ENCODE peak calls at places on chromosome 14, in eight cellular contexts. One of them, this sample, is unnamed.

GRCh38 chr14:89773151-89773550 is 181.4 kb downstream of the EFCAB11 start:
- DNase-seq in OCI-LY7: peak; percentile 86
- DNase-seq in esophagus squamous epithelium: no peak
- DNase-seq in transverse colon: no peak
- DNase-seq in GM23248: no peak
- DNase-seq in CD8-positive, alpha-beta memory T cell: no peak
- DNase-seq in tibial artery: no peak
- DNase-seq in kidney epithelial cell: no peak
- DNase-seq in this sample: no peak

GRCh38 chr14:41604793-41605534 is 1.7 kb upstream of the LRFN5 start:
- DNase-seq in OCI-LY7: no peak
- DNase-seq in esophagus squamous epithelium: no peak
- DNase-seq in transverse colon: no peak
- DNase-seq in GM23248: peak; percentile 88
- DNase-seq in CD8-positive, alpha-beta memory T cell: no peak
- DNase-seq in tibial artery: no peak
- DNase-seq in kidney epithelial cell: no peak
- DNase-seq in this sample: no peak

GRCh38 chr14:104293851-104294627 is 155.7 kb downstream of the KIF26A start:
- DNase-seq in OCI-LY7: peak; percentile 23
- DNase-seq in esophagus squamous epithelium: no peak
- DNase-seq in transverse colon: peak; percentile 38
- DNase-seq in GM23248: peak; percentile 4
- DNase-seq in CD8-positive, alpha-beta memory T cell: no peak
- DNase-seq in tibial artery: peak; percentile 10
- DNase-seq in kidney epithelial cell: no peak
- DNase-seq in this sample: no peak

GRCh38 chr14:96274122-96274910 is 18.3 kb downstream of the BDKRB1 start:
- DNase-seq in OCI-LY7: no peak
- DNase-seq in esophagus squamous epithelium: no peak
- DNase-seq in transverse colon: no peak
- DNase-seq in GM23248: peak; percentile 89
- DNase-seq in CD8-positive, alpha-beta memory T cell: no peak
- DNase-seq in tibial artery: no peak
- DNase-seq in kidney epithelial cell: no peak
- DNase-seq in this sample: no peak

GRCh38 chr14:77043177-77043983 is 14.9 kb upstream of the IRF2BPL start:
- DNase-seq in OCI-LY7: no peak
- DNase-seq in esophagus squamous epithelium: no peak
- DNase-seq in transverse colon: no peak
- DNase-seq in GM23248: peak; percentile 95
- DNase-seq in CD8-positive, alpha-beta memory T cell: peak; percentile 43
- DNase-seq in tibial artery: peak; percentile 57
- DNase-seq in kidney epithelial cell: no peak
- DNase-seq in this sample: peak; percentile 59

GRCh38 chr14:21267886-21268611 is 1.2 kb downstream of the HNRNPC start:
- DNase-seq in OCI-LY7: peak; percentile 22
- DNase-seq in esophagus squamous epithelium: no peak
- DNase-seq in transverse colon: no peak
- DNase-seq in GM23248: peak; percentile 63
- DNase-seq in CD8-positive, alpha-beta memory T cell: no peak
- DNase-seq in tibial artery: no peak
- DNase-seq in kidney epithelial cell: peak; percentile 65
- DNase-seq in this sample: no peak

GRCh38 chr14:77872971-77873370 is 73.1 kb downstream of the ADCK1 start:
- DNase-seq in OCI-LY7: no peak
- DNase-seq in esophagus squamous epithelium: no peak
- DNase-seq in transverse colon: no peak
- DNase-seq in GM23248: no peak
- DNase-seq in CD8-positive, alpha-beta memory T cell: no peak
- DNase-seq in tibial artery: no peak
- DNase-seq in kidney epithelial cell: no peak
- DNase-seq in this sample: no peak

GRCh38 chr14:95334044-95334443 is 14.3 kb upstream of the CLMN start:
- DNase-seq in OCI-LY7: no peak
- DNase-seq in esophagus squamous epithelium: no peak
- DNase-seq in transverse colon: no peak
- DNase-seq in GM23248: no peak
- DNase-seq in CD8-positive, alpha-beta memory T cell: no peak
- DNase-seq in tibial artery: no peak
- DNase-seq in kidney epithelial cell: no peak
- DNase-seq in this sample: no peak

GRCh38 chr14:95302667-95303066 is 17.0 kb downstream of the CLMN start:
- DNase-seq in OCI-LY7: peak; percentile 29
- DNase-seq in esophagus squamous epithelium: no peak
- DNase-seq in transverse colon: no peak
- DNase-seq in GM23248: no peak
- DNase-seq in CD8-positive, alpha-beta memory T cell: no peak
- DNase-seq in tibial artery: no peak
- DNase-seq in kidney epithelial cell: no peak
- DNase-seq in this sample: no peak

GRCh38 chr14:24431569-24432258 is 2.0 kb downstream of the KHNYN start:
- DNase-seq in OCI-LY7: peak; percentile 95
- DNase-seq in esophagus squamous epithelium: peak; percentile 56
- DNase-seq in transverse colon: peak; percentile 94
- DNase-seq in GM23248: peak; percentile 97
- DNase-seq in CD8-positive, alpha-beta memory T cell: peak; percentile 83
- DNase-seq in tibial artery: peak; percentile 89
- DNase-seq in kidney epithelial cell: peak; percentile 69
- DNase-seq in this sample: peak; percentile 89

GRCh38 chr14:24430143-24430681 is 458 bp downstream of the KHNYN start:
- DNase-seq in OCI-LY7: peak; percentile 51
- DNase-seq in esophagus squamous epithelium: no peak
- DNase-seq in transverse colon: peak; percentile 82
- DNase-seq in GM23248: peak; percentile 91
- DNase-seq in CD8-positive, alpha-beta memory T cell: peak; percentile 49
- DNase-seq in tibial artery: peak; percentile 79
- DNase-seq in kidney epithelial cell: no peak
- DNase-seq in this sample: peak; percentile 59

GRCh38 chr14:24434676-24435075 is 4.9 kb downstream of the KHNYN start:
- DNase-seq in OCI-LY7: no peak
- DNase-seq in esophagus squamous epithelium: no peak
- DNase-seq in transverse colon: no peak
- DNase-seq in GM23248: no peak
- DNase-seq in CD8-positive, alpha-beta memory T cell: no peak
- DNase-seq in tibial artery: no peak
- DNase-seq in kidney epithelial cell: no peak
- DNase-seq in this sample: no peak

GRCh38 chr14:24430682-24431568 is 1.2 kb downstream of the KHNYN start:
- DNase-seq in OCI-LY7: peak; percentile 63
- DNase-seq in esophagus squamous epithelium: no peak
- DNase-seq in transverse colon: no peak
- DNase-seq in GM23248: peak; percentile 80
- DNase-seq in CD8-positive, alpha-beta memory T cell: peak; percentile 58
- DNase-seq in tibial artery: no peak
- DNase-seq in kidney epithelial cell: no peak
- DNase-seq in this sample: peak; percentile 29

GRCh38 chr14:24432259-24433131 is 2.7 kb downstream of the KHNYN start:
- DNase-seq in OCI-LY7: no peak
- DNase-seq in esophagus squamous epithelium: no peak
- DNase-seq in transverse colon: no peak
- DNase-seq in GM23248: peak; percentile 59
- DNase-seq in CD8-positive, alpha-beta memory T cell: no peak
- DNase-seq in tibial artery: no peak
- DNase-seq in kidney epithelial cell: no peak
- DNase-seq in this sample: no peak
- H3K4me3 ChIP-seq in OCI-LY7: no peak overlapping the region
- H3K4me3 ChIP-seq in esophagus squamous epithelium: peak overlapping the region; percentile 88
- H3K4me3 ChIP-seq in transverse colon: no peak overlapping the region
- H3K4me3 ChIP-seq in GM23248: peak overlapping the region; percentile 97
- H3K4me3 ChIP-seq in CD8-positive, alpha-beta memory T cell: no peak overlapping the region
- H3K4me3 ChIP-seq in tibial artery: peak overlapping the region; percentile 81
- H3K4me3 ChIP-seq in kidney epithelial cell: no peak overlapping the region
- H3K4me3 ChIP-seq in this sample: peak overlapping the region; percentile 69

GRCh38 chr14:35867280-35867629 is 41.1 kb downstream of the BRMS1L start:
- DNase-seq in OCI-LY7: no peak
- DNase-seq in esophagus squamous epithelium: no peak
- DNase-seq in transverse colon: no peak
- DNase-seq in GM23248: peak; percentile 24
- DNase-seq in CD8-positive, alpha-beta memory T cell: no peak
- DNase-seq in tibial artery: no peak
- DNase-seq in kidney epithelial cell: no peak
- DNase-seq in this sample: no peak
- H3K36me3 ChIP-seq in OCI-LY7: peaks cover 36% of the 10 kb centered on the region
- H3K36me3 ChIP-seq in esophagus squamous epithelium: peaks cover 84% of the 10 kb centered on the region
- H3K36me3 ChIP-seq in transverse colon: no peaks in the 10 kb centered on the region
- H3K36me3 ChIP-seq in GM23248: peaks cover 8% of the 10 kb centered on the region
- H3K36me3 ChIP-seq in CD8-positive, alpha-beta memory T cell: peaks cover 13% of the 10 kb centered on the region
- H3K36me3 ChIP-seq in tibial artery: peaks cover 34% of the 10 kb centered on the region
- H3K36me3 ChIP-seq in kidney epithelial cell: no peaks in the 10 kb centered on the region
- H3K36me3 ChIP-seq in this sample: no peaks in the 10 kb centered on the region

GRCh38 chr14:99260652-99261551 is 11.1 kb downstream of the BCL11B start:
- DNase-seq in OCI-LY7: peak; percentile 4
- DNase-seq in esophagus squamous epithelium: no peak
- DNase-seq in transverse colon: no peak
- DNase-seq in GM23248: no peak
- DNase-seq in CD8-positive, alpha-beta memory T cell: peak; percentile 61
- DNase-seq in tibial artery: no peak
- DNase-seq in kidney epithelial cell: no peak
- DNase-seq in this sample: no peak

GRCh38 chr14:99260116-99260515 is 11.9 kb downstream of the BCL11B start:
- DNase-seq in OCI-LY7: no peak
- DNase-seq in esophagus squamous epithelium: no peak
- DNase-seq in transverse colon: no peak
- DNase-seq in GM23248: no peak
- DNase-seq in CD8-positive, alpha-beta memory T cell: no peak
- DNase-seq in tibial artery: no peak
- DNase-seq in kidney epithelial cell: no peak
- DNase-seq in this sample: no peak

GRCh38 chr14:99258341-99258781 is 13.6 kb downstream of the BCL11B start:
- DNase-seq in OCI-LY7: no peak
- DNase-seq in esophagus squamous epithelium: no peak
- DNase-seq in transverse colon: no peak
- DNase-seq in GM23248: no peak
- DNase-seq in CD8-positive, alpha-beta memory T cell: no peak
- DNase-seq in tibial artery: no peak
- DNase-seq in kidney epithelial cell: no peak
- DNase-seq in this sample: no peak

GRCh38 chr14:99258884-99259283 is 13.1 kb downstream of the BCL11B start:
- DNase-seq in OCI-LY7: no peak
- DNase-seq in esophagus squamous epithelium: no peak
- DNase-seq in transverse colon: no peak
- DNase-seq in GM23248: no peak
- DNase-seq in CD8-positive, alpha-beta memory T cell: no peak
- DNase-seq in tibial artery: no peak
- DNase-seq in kidney epithelial cell: no peak
- DNase-seq in this sample: no peak

DNA sequence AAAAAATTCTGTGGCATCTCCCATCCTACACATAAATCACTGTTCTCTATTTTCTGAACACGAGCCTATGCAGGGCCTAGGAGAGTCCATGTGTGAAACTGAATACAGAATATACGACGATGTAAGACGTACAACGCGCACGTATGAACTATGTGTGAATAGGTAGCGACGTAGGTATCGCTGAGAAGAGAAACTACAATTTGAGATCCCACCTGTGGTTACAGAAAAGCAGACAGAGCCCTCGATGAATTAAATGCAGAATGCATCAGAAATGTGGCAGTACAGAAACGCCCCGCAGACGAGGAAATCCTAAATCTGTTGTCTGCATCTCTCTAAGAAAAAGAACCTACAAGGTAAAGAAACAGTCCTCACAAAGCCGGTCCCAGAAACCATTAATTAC is 12.7 kb downstream of the BCL11B start:
- DNase-seq in OCI-LY7: no peak
- DNase-seq in esophagus squamous epithelium: no peak
- DNase-seq in transverse colon: no peak
- DNase-seq in GM23248: no peak
- DNase-seq in CD8-positive, alpha-beta memory T cell: no peak
- DNase-seq in tibial artery: no peak
- DNase-seq in kidney epithelial cell: no peak
- DNase-seq in this sample: no peak
- H3K4me3 ChIP-seq in OCI-LY7: no peak overlapping the region
- H3K4me3 ChIP-seq in esophagus squamous epithelium: peak overlapping the region; percentile 47
- H3K4me3 ChIP-seq in transverse colon: no peak overlapping the region
- H3K4me3 ChIP-seq in GM23248: no peak overlapping the region
- H3K4me3 ChIP-seq in CD8-positive, alpha-beta memory T cell: peak overlapping the region; percentile 65
- H3K4me3 ChIP-seq in tibial artery: no peak overlapping the region
- H3K4me3 ChIP-seq in kidney epithelial cell: no peak overlapping the region
- H3K4me3 ChIP-seq in this sample: no peak overlapping the region

GRCh38 chr14:64110832-64111231 is 183.3 kb downstream of the ESR2 start:
- DNase-seq in OCI-LY7: no peak
- DNase-seq in esophagus squamous epithelium: no peak
- DNase-seq in transverse colon: no peak
- DNase-seq in GM23248: peak; percentile 29
- DNase-seq in CD8-positive, alpha-beta memory T cell: no peak
- DNase-seq in tibial artery: no peak
- DNase-seq in kidney epithelial cell: no peak
- DNase-seq in this sample: no peak

GRCh38 chr14:64112859-64113258 is 181.3 kb downstream of the ESR2 start:
- DNase-seq in OCI-LY7: no peak
- DNase-seq in esophagus squamous epithelium: no peak
- DNase-seq in transverse colon: peak; percentile 58
- DNase-seq in GM23248: no peak
- DNase-seq in CD8-positive, alpha-beta memory T cell: no peak
- DNase-seq in tibial artery: no peak
- DNase-seq in kidney epithelial cell: no peak
- DNase-seq in this sample: no peak

GRCh38 chr14:64109821-64110554 is 184.2 kb downstream of the ESR2 start:
- DNase-seq in OCI-LY7: no peak
- DNase-seq in esophagus squamous epithelium: no peak
- DNase-seq in transverse colon: no peak
- DNase-seq in GM23248: peak; percentile 26
- DNase-seq in CD8-positive, alpha-beta memory T cell: no peak
- DNase-seq in tibial artery: no peak
- DNase-seq in kidney epithelial cell: no peak
- DNase-seq in this sample: no peak

GRCh38 chr14:64113279-64113678 is 180.9 kb downstream of the ESR2 start:
- DNase-seq in OCI-LY7: no peak
- DNase-seq in esophagus squamous epithelium: no peak
- DNase-seq in transverse colon: peak; percentile 75
- DNase-seq in GM23248: no peak
- DNase-seq in CD8-positive, alpha-beta memory T cell: no peak
- DNase-seq in tibial artery: no peak
- DNase-seq in kidney epithelial cell: no peak
- DNase-seq in this sample: no peak

GRCh38 chr14:64107438-64107837 is 186.7 kb downstream of the ESR2 start:
- DNase-seq in OCI-LY7: no peak
- DNase-seq in esophagus squamous epithelium: no peak
- DNase-seq in transverse colon: no peak
- DNase-seq in GM23248: no peak
- DNase-seq in CD8-positive, alpha-beta memory T cell: no peak
- DNase-seq in tibial artery: no peak
- DNase-seq in kidney epithelial cell: no peak
- DNase-seq in this sample: no peak
- H3K36me3 ChIP-seq in OCI-LY7: peaks cover 75% of the 10 kb centered on the region
- H3K36me3 ChIP-seq in esophagus squamous epithelium: peaks cover 87% of the 10 kb centered on the region
- H3K36me3 ChIP-seq in transverse colon: no peaks in the 10 kb centered on the region
- H3K36me3 ChIP-seq in GM23248: no peaks in the 10 kb centered on the region
- H3K36me3 ChIP-seq in CD8-positive, alpha-beta memory T cell: peaks cover 24% of the 10 kb centered on the region
- H3K36me3 ChIP-seq in tibial artery: peaks cover 18% of the 10 kb centered on the region
- H3K36me3 ChIP-seq in kidney epithelial cell: no peaks in the 10 kb centered on the region
- H3K36me3 ChIP-seq in this sample: no peaks in the 10 kb centered on the region

GRCh38 chr14:24399981-24400718 is 1.3 kb downstream of the NYNRIN start:
- DNase-seq in OCI-LY7: no peak
- DNase-seq in esophagus squamous epithelium: no peak
- DNase-seq in transverse colon: no peak
- DNase-seq in GM23248: no peak
- DNase-seq in CD8-positive, alpha-beta memory T cell: no peak
- DNase-seq in tibial artery: peak; percentile 39
- DNase-seq in kidney epithelial cell: no peak
- DNase-seq in this sample: no peak
- H3K4me3 ChIP-seq in OCI-LY7: no peak overlapping the region
- H3K4me3 ChIP-seq in esophagus squamous epithelium: peak overlapping the region; percentile 76
- H3K4me3 ChIP-seq in transverse colon: peak overlapping the region; percentile 69
- H3K4me3 ChIP-seq in GM23248: peak overlapping the region; percentile 76
- H3K4me3 ChIP-seq in CD8-positive, alpha-beta memory T cell: no peak overlapping the region
- H3K4me3 ChIP-seq in tibial artery: peak overlapping the region; percentile 71
- H3K4me3 ChIP-seq in kidney epithelial cell: no peak overlapping the region
- H3K4me3 ChIP-seq in this sample: peak overlapping the region; percentile 65

GRCh38 chr14:100262545-100262944 is 23.6 kb downstream of the YY1 start:
- DNase-seq in OCI-LY7: no peak
- DNase-seq in esophagus squamous epithelium: no peak
- DNase-seq in transverse colon: no peak
- DNase-seq in GM23248: no peak
- DNase-seq in CD8-positive, alpha-beta memory T cell: no peak
- DNase-seq in tibial artery: no peak
- DNase-seq in kidney epithelial cell: no peak
- DNase-seq in this sample: no peak
- H3K36me3 ChIP-seq in OCI-LY7: peaks cover 70% of the 10 kb centered on the region
- H3K36me3 ChIP-seq in esophagus squamous epithelium: peaks cover 44% of the 10 kb centered on the region
- H3K36me3 ChIP-seq in transverse colon: no peaks in the 10 kb centered on the region
- H3K36me3 ChIP-seq in GM23248: no peaks in the 10 kb centered on the region
- H3K36me3 ChIP-seq in CD8-positive, alpha-beta memory T cell: peaks cover 19% of the 10 kb centered on the region
- H3K36me3 ChIP-seq in tibial artery: peaks cover 14% of the 10 kb centered on the region
- H3K36me3 ChIP-seq in kidney epithelial cell: peaks cover 1% of the 10 kb centered on the region
- H3K36me3 ChIP-seq in this sample: peaks cover 8% of the 10 kb centered on the region

This sample was measured in brain microvascular endothelial cell.